ENCODE peak calls at places on chromosome 16, in ten cellular contexts. One of them, this sample, is unnamed.

GRCh38 chr16:84569382-84569987 is 48.4 kb downstream of the COTL1 start:
- DNase-seq in H54: no peak
- DNase-seq in A549: no peak
- DNase-seq in B cell: no peak
- DNase-seq in RWPE1: no peak
- DNase-seq in NCI-H146: no peak
- DNase-seq in T-cell: no peak
- DNase-seq in psoas muscle: no peak
- DNase-seq in AML-193: peak
- DNase-seq in NCI-H187 treated with DMSO at 0.1 percent for 48 hours: no peak
- DNase-seq in this sample: no peak

GRCh38 chr16:84286568-84287220 is 8.0 kb upstream of the WFDC1 start:
- DNase-seq in H54: no peak
- DNase-seq in A549: no peak
- DNase-seq in B cell: no peak
- DNase-seq in RWPE1: no peak
- DNase-seq in NCI-H146: no peak
- DNase-seq in T-cell: no peak
- DNase-seq in psoas muscle: peak
- DNase-seq in AML-193: no peak
- DNase-seq in NCI-H187 treated with DMSO at 0.1 percent for 48 hours: no peak
- DNase-seq in this sample: no peak

GRCh38 chr16:81214745-81215166 is 23.7 kb upstream of the BCO1 start:
- DNase-seq in H54: peak
- DNase-seq in A549: peak
- DNase-seq in B cell: no peak
- DNase-seq in RWPE1: no peak
- DNase-seq in NCI-H146: no peak
- DNase-seq in T-cell: no peak
- DNase-seq in psoas muscle: no peak
- DNase-seq in AML-193: no peak
- DNase-seq in NCI-H187 treated with DMSO at 0.1 percent for 48 hours: no peak
- DNase-seq in this sample: no peak

GRCh38 chr16:47142469-47143328 is 1.0 kb downstream of the NETO2 start:
- DNase-seq in H54: peak
- DNase-seq in A549: peak
- DNase-seq in B cell: no peak
- DNase-seq in RWPE1: peak
- DNase-seq in NCI-H146: peak
- DNase-seq in T-cell: peak
- DNase-seq in psoas muscle: peak
- DNase-seq in AML-193: no peak
- DNase-seq in NCI-H187 treated with DMSO at 0.1 percent for 48 hours: no peak
- DNase-seq in this sample: peak

GRCh38 chr16:28189237-28189636 is 22.5 kb downstream of the XPO6 start:
- DNase-seq in H54: peak
- DNase-seq in A549: peak
- DNase-seq in B cell: no peak
- DNase-seq in RWPE1: no peak
- DNase-seq in NCI-H146: no peak
- DNase-seq in T-cell: no peak
- DNase-seq in psoas muscle: no peak
- DNase-seq in AML-193: no peak
- DNase-seq in NCI-H187 treated with DMSO at 0.1 percent for 48 hours: no peak
- DNase-seq in this sample: no peak

GRCh38 chr16:28241924-28242323 is 30.2 kb upstream of the XPO6 start:
- DNase-seq in H54: no peak
- DNase-seq in A549: no peak
- DNase-seq in B cell: no peak
- DNase-seq in RWPE1: no peak
- DNase-seq in NCI-H146: no peak
- DNase-seq in T-cell: no peak
- DNase-seq in psoas muscle: no peak
- DNase-seq in AML-193: no peak
- DNase-seq in NCI-H187 treated with DMSO at 0.1 percent for 48 hours: no peak
- DNase-seq in this sample: no peak

GRCh38 chr16:57749872-57750452 is 14.4 kb downstream of the KATNB1 start:
- DNase-seq in H54: no peak
- DNase-seq in A549: no peak
- DNase-seq in B cell: no peak
- DNase-seq in RWPE1: no peak
- DNase-seq in NCI-H146: no peak
- DNase-seq in T-cell: no peak
- DNase-seq in psoas muscle: no peak
- DNase-seq in AML-193: no peak
- DNase-seq in NCI-H187 treated with DMSO at 0.1 percent for 48 hours: no peak
- DNase-seq in this sample: no peak

GRCh38 chr16:83706394-83706793 is 101.4 kb upstream of the HSBP1 start:
- DNase-seq in H54: no peak
- DNase-seq in A549: no peak
- DNase-seq in B cell: no peak
- DNase-seq in RWPE1: no peak
- DNase-seq in NCI-H146: no peak
- DNase-seq in T-cell: no peak
- DNase-seq in psoas muscle: no peak
- DNase-seq in AML-193: no peak
- DNase-seq in NCI-H187 treated with DMSO at 0.1 percent for 48 hours: no peak
- DNase-seq in this sample: no peak

GRCh38 chr16:79329967-79330366 is 270.6 kb downstream of the MAF start:
- DNase-seq in H54: no peak
- DNase-seq in A549: no peak
- DNase-seq in B cell: no peak
- DNase-seq in RWPE1: no peak
- DNase-seq in NCI-H146: no peak
- DNase-seq in T-cell: no peak
- DNase-seq in psoas muscle: no peak
- DNase-seq in AML-193: no peak
- DNase-seq in NCI-H187 treated with DMSO at 0.1 percent for 48 hours: no peak
- DNase-seq in this sample: no peak

GRCh38 chr16:75062135-75062943 is 54.2 kb downstream of the LDHD start:
- DNase-seq in H54: no peak
- DNase-seq in A549: no peak
- DNase-seq in B cell: no peak
- DNase-seq in RWPE1: no peak
- DNase-seq in NCI-H146: no peak
- DNase-seq in T-cell: no peak
- DNase-seq in psoas muscle: peak
- DNase-seq in AML-193: no peak
- DNase-seq in NCI-H187 treated with DMSO at 0.1 percent for 48 hours: no peak
- DNase-seq in this sample: no peak

GRCh38 chr16:72788269-72788809 is 259.6 kb downstream of the ZFHX3 start:
- DNase-seq in H54: no peak
- DNase-seq in A549: no peak
- DNase-seq in B cell: no peak
- DNase-seq in RWPE1: no peak
- DNase-seq in NCI-H146: no peak
- DNase-seq in T-cell: no peak
- DNase-seq in psoas muscle: no peak
- DNase-seq in AML-193: peak
- DNase-seq in NCI-H187 treated with DMSO at 0.1 percent for 48 hours: no peak
- DNase-seq in this sample: no peak

GRCh38 chr16:18839555-18839954 is 38.2 kb upstream of the ARL6IP1 start:
- DNase-seq in H54: no peak
- DNase-seq in A549: no peak
- DNase-seq in B cell: no peak
- DNase-seq in RWPE1: peak
- DNase-seq in NCI-H146: no peak
- DNase-seq in T-cell: no peak
- DNase-seq in psoas muscle: no peak
- DNase-seq in AML-193: no peak
- DNase-seq in NCI-H187 treated with DMSO at 0.1 percent for 48 hours: no peak
- DNase-seq in this sample: no peak

GRCh38 chr16:72935896-72936295 is 112.0 kb downstream of the ZFHX3 start:
- DNase-seq in H54: no peak
- DNase-seq in A549: no peak
- DNase-seq in B cell: no peak
- DNase-seq in RWPE1: no peak
- DNase-seq in NCI-H146: no peak
- DNase-seq in T-cell: no peak
- DNase-seq in psoas muscle: no peak
- DNase-seq in AML-193: no peak
- DNase-seq in NCI-H187 treated with DMSO at 0.1 percent for 48 hours: no peak
- DNase-seq in this sample: no peak

GRCh38 chr16:675884-676564 is 553 bp downstream of the RHBDL1 start:
- DNase-seq in H54: no peak
- DNase-seq in A549: no peak
- DNase-seq in B cell: no peak
- DNase-seq in RWPE1: no peak
- DNase-seq in NCI-H146: no peak
- DNase-seq in T-cell: no peak
- DNase-seq in psoas muscle: no peak
- DNase-seq in AML-193: no peak
- DNase-seq in NCI-H187 treated with DMSO at 0.1 percent for 48 hours: no peak
- DNase-seq in this sample: no peak

GRCh38 chr16:56938664-56939513 is 6.9 kb downstream of the HERPUD1 start:
- DNase-seq in H54: no peak
- DNase-seq in A549: no peak
- DNase-seq in B cell: no peak
- DNase-seq in RWPE1: no peak
- DNase-seq in NCI-H146: no peak
- DNase-seq in T-cell: no peak
- DNase-seq in psoas muscle: no peak
- DNase-seq in AML-193: no peak
- DNase-seq in NCI-H187 treated with DMSO at 0.1 percent for 48 hours: no peak
- DNase-seq in this sample: peak

GRCh38 chr16:49489686-49490320 is 116.2 kb downstream of the C16orf78 start:
- DNase-seq in H54: no peak
- DNase-seq in A549: no peak
- DNase-seq in B cell: no peak
- DNase-seq in RWPE1: no peak
- DNase-seq in NCI-H146: peak
- DNase-seq in T-cell: no peak
- DNase-seq in psoas muscle: no peak
- DNase-seq in AML-193: no peak
- DNase-seq in NCI-H187 treated with DMSO at 0.1 percent for 48 hours: no peak
- DNase-seq in this sample: no peak

GRCh38 chr16:25613931-25614330 is 77.8 kb upstream of the HS3ST4 start:
- DNase-seq in H54: no peak
- DNase-seq in A549: no peak
- DNase-seq in B cell: no peak
- DNase-seq in RWPE1: no peak
- DNase-seq in NCI-H146: no peak
- DNase-seq in T-cell: no peak
- DNase-seq in psoas muscle: no peak
- DNase-seq in AML-193: no peak
- DNase-seq in NCI-H187 treated with DMSO at 0.1 percent for 48 hours: no peak
- DNase-seq in this sample: no peak

GRCh38 chr16:67917852-67918236 is 13.8 kb downstream of the CTRL start:
- DNase-seq in H54: peak
- DNase-seq in A549: peak
- DNase-seq in B cell: no peak
- DNase-seq in RWPE1: peak
- DNase-seq in NCI-H146: no peak
- DNase-seq in T-cell: no peak
- DNase-seq in psoas muscle: no peak
- DNase-seq in AML-193: no peak
- DNase-seq in NCI-H187 treated with DMSO at 0.1 percent for 48 hours: no peak
- DNase-seq in this sample: no peak

GRCh38 chr16:89317729-89318429 is 100.4 kb downstream of the ZNF778 start:
- DNase-seq in H54: no peak
- DNase-seq in A549: no peak
- DNase-seq in B cell: no peak
- DNase-seq in RWPE1: no peak
- DNase-seq in NCI-H146: no peak
- DNase-seq in T-cell: no peak
- DNase-seq in psoas muscle: no peak
- DNase-seq in AML-193: no peak
- DNase-seq in NCI-H187 treated with DMSO at 0.1 percent for 48 hours: no peak
- DNase-seq in this sample: no peak

This sample was measured in NAMALWA.